ENCODE peak calls at places on chromosomes 11 and 22, in six cellular contexts. G is IMR-90, I is H9, R is H1, K is trophoblast cell, S is mesendoderm. M is an unnamed sample.

GRCh38 chr11:32210601-32211000 is 119.7 kb downstream of the RCN1 start:
- DNase-seq in I (no peak), R (no peak), K (no peak), G (peak; percentile 33), S (no peak), M (no peak)

GRCh38 chr22:43319661-43320486 is 23.3 kb downstream of the SCUBE1 start:
- DNase-seq in I (no peak), K (peak; percentile 72), S (no peak), G (no peak), R (no peak), M (no peak)

GRCh38 chr22:44479662-44480061 is 18.4 kb downstream of the RTL6 start:
- DNase-seq in G (no peak), S (no peak), R (no peak), K (no peak), I (no peak), M (no peak)

GRCh38 chr11:20353829-20354434 is 9.6 kb upstream of the HTATIP2 start:
- DNase-seq in K (peak; percentile 78), R (no peak), I (no peak), G (peak; percentile 48), S (peak; percentile 37), M (no peak)

GRCh38 chr11:14388352-14388751 is 29.4 kb upstream of the RRAS2 start:
- DNase-seq in I (no peak), R (no peak), G (peak; percentile 51), K (no peak), S (no peak), M (no peak)

GRCh38 chr22:19914201-19914943 is 27.2 kb upstream of the COMT start:
- DNase-seq in G (no peak), S (no peak), K (no peak), I (no peak), R (no peak), M (no peak)

GRCh38 chr22:23862103-23862502 is 4.4 kb downstream of the SLC2A11 start:
- DNase-seq in S (peak; percentile 69), R (no peak), I (peak; percentile 71), G (peak; percentile 52), K (peak; percentile 44), M (no peak)

GRCh38 chr22:24355574-24355973 is 71.8 kb upstream of the ADORA2A start:
- DNase-seq in I (no peak), K (no peak), S (no peak), G (no peak), R (no peak), M (no peak)

GRCh38 chr22:30802202-30803166 is 107.8 kb downstream of the OSBP2 start:
- DNase-seq in G (peak; percentile 90), I (peak; percentile 94), R (peak; percentile 80), K (peak; percentile 97), S (peak; percentile 96), M (peak; percentile 95)

GRCh38 chr11:75577198-75577597 is 15.1 kb downstream of the SERPINH1 start:
- DNase-seq in G (peak; percentile 38), R (no peak), I (peak; percentile 56), S (peak; percentile 65), K (peak; percentile 63), M (no peak)

GRCh38 chr22:50460942-50461341 is 13.9 kb downstream of the SBF1 start:
- DNase-seq in G (no peak), S (no peak), K (peak; percentile 92), I (no peak), R (no peak), M (no peak)

GRCh38 chr11:117071344-117071787 is 26.9 kb downstream of the SIK3 start:
- DNase-seq in G (no peak), S (no peak), K (no peak), I (no peak), R (no peak), M (no peak)

GRCh38 chr11:65522640-65523322 is 2.1 kb upstream of the SCYL1 start:
- DNase-seq in K (no peak), S (peak; percentile 72), R (no peak), I (no peak), G (no peak), M (no peak)

GRCh38 chr11:2804189-2804588 is 81.4 kb downstream of the CDKN1C start:
- DNase-seq in K (no peak), G (no peak), I (peak; percentile 10), S (no peak), R (no peak), M (no peak)

GRCh38 chr11:45141171-45141570 is 5.3 kb upstream of the PRDM11 start:
- DNase-seq in S (no peak), K (no peak), G (no peak), R (no peak), I (no peak), M (no peak)

GRCh38 chr11:121476379-121477032 is 23.7 kb upstream of the SORL1-AS1 start:
- DNase-seq in K (no peak), R (no peak), G (no peak), S (no peak), I (no peak), M (no peak)

GRCh38 chr11:35953081-35953480 is 9.2 kb downstream of the LDLRAD3 start:
- DNase-seq in S (no peak), R (no peak), G (no peak), K (no peak), I (no peak), M (no peak)

GRCh38 chr11:118998822-118999221 is 884 bp downstream of the CENATAC start:
- DNase-seq in I (peak; percentile 66), K (peak; percentile 91), R (no peak), G (peak; percentile 72), S (peak; percentile 93), M (no peak)

GRCh38 chr11:86972734-86973133 is 17.5 kb upstream of the FZD4 start:
- DNase-seq in K (no peak), R (no peak), S (no peak), G (no peak), I (no peak), M (no peak)

GRCh38 chr11:3105791-3106735 is 48.8 kb upstream of the CARS1 start:
- DNase-seq in G (no peak), K (no peak), R (no peak), S (no peak), I (peak; percentile 20), M (no peak)

GRCh38 chr11:33476945-33477584 is 219.9 kb downstream of the HIPK3 start:
- DNase-seq in G (peak; percentile 50), K (no peak), R (no peak), I (no peak), S (no peak), M (no peak)

GRCh38 chr11:26753738-26754504 is 32.1 kb upstream of the SLC5A12 start:
- DNase-seq in K (peak; percentile 65), R (no peak), G (peak; percentile 74), I (peak; percentile 30), S (peak; percentile 67), M (peak; percentile 48)
- H3K23ac ChIP-seq in K (no peak overlapping the region), R (no peak overlapping the region), G (no peak overlapping the region), I (no peak overlapping the region), S (no peak overlapping the region), M (no peak overlapping the region)

DNA sequence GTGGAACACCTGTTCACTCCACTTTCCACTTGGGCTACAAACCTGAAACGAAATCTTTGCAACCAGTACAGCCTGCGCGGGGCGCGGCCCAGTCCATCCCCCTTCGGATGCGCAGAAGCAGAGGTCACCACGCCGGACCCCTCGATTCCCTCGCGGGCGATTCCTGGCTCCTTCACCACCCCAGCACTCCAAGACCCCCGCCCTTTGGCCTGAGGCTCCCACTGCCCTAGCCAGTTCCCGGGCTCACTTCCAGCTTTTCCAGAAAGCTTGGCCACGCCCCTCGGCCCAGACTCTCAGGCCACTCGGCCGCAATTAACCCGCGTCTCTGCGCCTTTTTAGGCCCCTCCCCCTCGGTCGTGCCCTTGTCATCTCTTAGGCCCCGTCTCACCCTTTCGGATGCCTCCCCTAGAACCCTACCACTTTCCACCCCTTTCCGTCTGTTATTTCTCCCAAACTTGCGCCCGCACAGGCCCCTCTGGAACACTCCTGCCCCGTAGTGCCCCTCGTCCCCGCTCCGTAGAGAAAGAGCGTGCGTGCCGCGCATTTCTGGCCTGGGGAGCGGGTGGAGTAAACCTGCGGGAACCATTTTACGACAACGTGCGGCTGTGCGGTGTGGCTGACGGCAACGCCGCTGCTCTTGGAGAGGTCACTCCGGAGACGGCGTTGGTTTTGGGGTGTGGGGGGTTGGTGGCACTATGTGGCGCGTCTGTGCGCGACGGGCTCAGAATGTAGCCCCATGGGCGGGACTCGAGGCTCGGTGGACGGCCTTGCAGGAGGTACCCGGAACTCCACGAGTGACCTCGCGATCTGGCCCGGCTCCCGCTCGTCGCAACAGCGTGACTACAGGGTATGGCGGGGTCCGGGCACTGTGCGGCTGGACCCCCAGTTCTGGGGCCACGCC is at the start of gene DLAT:
- DNase-seq in S (peak; percentile 97), I (peak; percentile 97), K (peak; percentile 91), R (peak; percentile 81), G (peak; percentile 75), M (peak; percentile 95)
- H4K8ac ChIP-seq in S (no peak within 1 kb of the TSS), I (no peak within 1 kb of the TSS), K (peak within 1 kb of the TSS; percentile 78), R (peak within 1 kb of the TSS; percentile 97), G (peak within 1 kb of the TSS; percentile 98), M (peak within 1 kb of the TSS; percentile 77)

DNA sequence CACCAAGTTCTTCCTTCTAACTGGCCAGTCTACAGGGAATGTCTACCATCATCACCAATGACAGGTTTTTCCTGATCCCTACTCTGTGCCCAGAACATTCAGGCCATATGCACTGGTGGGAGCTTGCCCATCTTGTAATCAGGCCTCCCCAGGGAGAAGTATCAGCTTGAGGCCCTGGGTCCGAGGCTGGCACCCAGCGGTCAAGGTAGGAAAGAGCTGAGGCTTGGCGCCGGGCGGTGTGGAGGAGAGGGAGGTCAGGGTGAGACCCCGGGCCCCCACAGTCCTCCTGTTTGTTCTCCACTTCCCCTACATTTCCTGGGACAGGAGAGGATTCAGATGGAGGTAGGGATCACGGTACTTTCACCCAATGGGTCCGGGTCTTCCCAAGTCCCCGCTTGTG is 15.5 kb downstream of the TSKU start:
- DNase-seq in S (no peak), I (no peak), G (no peak), R (no peak), K (no peak), M (no peak)
- H3K4me2 ChIP-seq in S (no peak overlapping the region), I (peak overlapping the region; percentile 28), G (peak overlapping the region; percentile 15), R (peak overlapping the region; percentile 90), K (peak overlapping the region; percentile 52), M (no peak overlapping the region)

DNA sequence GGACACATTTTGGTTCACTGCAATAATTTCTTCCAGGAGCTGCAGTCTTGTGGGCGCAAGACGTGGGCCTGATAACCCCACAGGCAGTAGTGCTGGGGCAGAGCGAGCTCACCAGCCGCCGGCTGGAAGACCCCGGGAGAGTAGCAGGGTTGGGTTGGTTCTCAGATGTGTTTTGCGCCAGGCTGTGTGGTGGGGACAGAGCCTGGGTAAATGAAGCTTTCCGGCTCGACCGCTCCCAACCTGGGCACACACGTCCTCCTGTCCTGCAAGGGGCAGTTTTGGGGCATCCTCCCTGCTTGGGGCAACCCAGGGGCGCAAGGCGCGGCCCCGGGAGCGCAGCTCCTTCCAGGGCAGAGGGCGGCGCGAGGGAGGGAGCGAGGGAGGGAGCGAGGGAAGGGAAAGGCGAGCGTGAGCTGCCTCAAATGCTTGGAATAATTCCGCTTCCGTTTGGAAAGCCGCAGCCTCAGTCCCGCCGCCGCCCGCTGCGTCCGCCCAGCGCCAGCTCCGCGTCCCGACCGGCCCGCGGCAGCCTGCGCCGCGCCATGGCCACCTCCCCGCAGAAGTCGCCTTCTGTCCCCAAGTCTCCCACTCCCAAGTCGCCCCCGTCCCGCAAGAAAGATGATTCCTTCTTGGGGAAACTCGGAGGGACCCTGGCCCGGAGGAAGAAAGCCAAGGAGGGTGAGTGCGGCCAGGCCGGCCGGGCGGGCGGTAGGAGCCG is at the start of gene PARVA:
- DNase-seq in G (peak; percentile 81), R (peak; percentile 50), I (peak; percentile 85), S (peak; percentile 95), K (peak; percentile 91), M (peak; percentile 80)
- H3K23ac ChIP-seq in G (peak within 1 kb of the TSS; percentile 96), R (no peak within 1 kb of the TSS), I (no peak within 1 kb of the TSS), S (peak within 1 kb of the TSS; percentile 68), K (peak within 1 kb of the TSS; percentile 29), M (peak within 1 kb of the TSS; percentile 37)

M was measured in neuronal stem cell.